ENCODE peak calls at places on chromosomes 4 and X, in four cellular contexts. Q is dermis microvascular lymphatic vessel endothelial cell, Y is globus pallidus, B is lower lobe of right lung. I is an unnamed sample.

GRCh38 chr4:1492636-1493539 is 86.6 kb upstream of the NKX1-1 start:
- DNase-seq in B (peak), Q (no peak), Y (no peak), I (no peak)

GRCh38 chrX:132025085-132025484 is 2.0 kb downstream of the STK26 start:
- DNase-seq in Q (no peak), B (no peak), Y (no peak), I (no peak)

GRCh38 chr4:183014361-183015084 is 84.5 kb upstream of the WWC2 start:
- DNase-seq in Y (no peak), B (no peak), Q (no peak), I (no peak)

GRCh38 chr4:110119880-110120279 is 78.5 kb downstream of the ELOVL6 start:
- DNase-seq in Y (no peak), B (no peak), Q (peak), I (no peak)

GRCh38 chr4:1403177-1403583 is 3.1 kb downstream of the NKX1-1 start:
- DNase-seq in Q (no peak), B (peak), Y (no peak), I (peak)

GRCh38 chrX:129768586-129769466 is 10.9 kb upstream of the SASH3 start:
- DNase-seq in Q (no peak), B (no peak), Y (no peak), I (no peak)

GRCh38 chr4:61532324-61532723 is 332.2 kb downstream of the ADGRL3 start:
- DNase-seq in B (no peak), Q (no peak), Y (no peak), I (no peak)

GRCh38 chrX:153932220-153932915 is 2.5 kb downstream of the NAA10 start:
- DNase-seq in Y (no peak), B (no peak), Q (no peak), I (no peak)

GRCh38 chr4:151169223-151169622 is 69.8 kb downstream of the RPS3A start:
- DNase-seq in Y (peak), B (no peak), Q (no peak), I (no peak)

GRCh38 chrX:16113978-16114554 is 9.3 kb upstream of the GRPR start:
- DNase-seq in Y (no peak), B (no peak), Q (no peak), I (no peak)

GRCh38 chr4:7909966-7910720 is 29.5 kb downstream of the AFAP1 start:
- DNase-seq in Q (no peak), B (no peak), Y (no peak), I (no peak)

I was measured in osteocyte.